ENCODE peak calls at places on chromosomes 16 and 17, in four cellular contexts. V is A549; S is CD8-positive, alpha-beta T cell; I is Karpas-422. K is an unnamed sample.

GRCh38 chr17:43398724-43399595 is at the start of gene ARL4D:
- DNase-seq in V (peak; percentile 85), S (peak; percentile 56), I (no peak), K (peak; percentile 93)

GRCh38 chr17:33461051-33461450 is 168.0 kb upstream of the ASIC2 start:
- DNase-seq in V (no peak), S (no peak), I (no peak), K (no peak)

GRCh38 chr16:83305092-83305491 is 502.7 kb upstream of the HSBP1 start:
- DNase-seq in V (no peak), S (no peak), I (no peak), K (no peak)

GRCh38 chr16:7086842-7087616 is 245.6 kb upstream of the RBFOX1 start:
- DNase-seq in V (no peak), S (no peak), I (no peak), K (peak; percentile 33)

GRCh38 chr16:30934827-30935557 is 11.6 kb downstream of the FBXL19 start:
- DNase-seq in V (peak; percentile 45), S (no peak), I (peak; percentile 75), K (no peak)

GRCh38 chr17:50904522-50905459 is 38.6 kb upstream of the TOB1 start:
- DNase-seq in V (no peak), S (no peak), I (no peak), K (peak; percentile 41)

GRCh38 chr17:6823011-6823442 is 8.5 kb downstream of the TEKT1 start:
- DNase-seq in V (no peak), S (no peak), I (no peak), K (no peak)

GRCh38 chr17:50684612-50685333 is 22.9 kb downstream of the ANKRD40 start:
- DNase-seq in V (no peak), S (no peak), I (no peak), K (no peak)

GRCh38 chr17:3433741-3434140 is at the start of gene OR1E2:
- DNase-seq in V (no peak), S (no peak), I (no peak), K (no peak)

GRCh38 chr17:78684026-78684425 is 98.0 kb downstream of the CYTH1 start:
- DNase-seq in V (no peak), S (no peak), I (no peak), K (no peak)

GRCh38 chr16:56620311-56620897 is 5.2 kb upstream of the MT1E start:
- DNase-seq in V (no peak), S (no peak), I (no peak), K (no peak)

GRCh38 chr17:42779942-42780815 is at the start of gene WNK4:
- DNase-seq in V (no peak), S (no peak), I (no peak), K (no peak)

GRCh38 chr17:55451758-55452468 is 30.3 kb upstream of the MMD start:
- DNase-seq in V (no peak), S (no peak), I (no peak), K (no peak)

GRCh38 chr16:68750243-68750642 is 13.2 kb downstream of the CDH1 start:
- DNase-seq in V (no peak), S (no peak), I (no peak), K (no peak)

GRCh38 chr16:49556252-49557069 is 182.9 kb downstream of the C16orf78 start:
- DNase-seq in V (peak; percentile 35), S (no peak), I (peak; percentile 70), K (no peak)

GRCh38 chr17:73325527-73325842 is 13.7 kb upstream of the CDC42EP4 start:
- DNase-seq in V (no peak), S (no peak), I (no peak), K (no peak)

GRCh38 chr16:12158428-12158827 is 181.9 kb downstream of the SNX29 start:
- DNase-seq in V (no peak), S (no peak), I (no peak), K (no peak)

DNA sequence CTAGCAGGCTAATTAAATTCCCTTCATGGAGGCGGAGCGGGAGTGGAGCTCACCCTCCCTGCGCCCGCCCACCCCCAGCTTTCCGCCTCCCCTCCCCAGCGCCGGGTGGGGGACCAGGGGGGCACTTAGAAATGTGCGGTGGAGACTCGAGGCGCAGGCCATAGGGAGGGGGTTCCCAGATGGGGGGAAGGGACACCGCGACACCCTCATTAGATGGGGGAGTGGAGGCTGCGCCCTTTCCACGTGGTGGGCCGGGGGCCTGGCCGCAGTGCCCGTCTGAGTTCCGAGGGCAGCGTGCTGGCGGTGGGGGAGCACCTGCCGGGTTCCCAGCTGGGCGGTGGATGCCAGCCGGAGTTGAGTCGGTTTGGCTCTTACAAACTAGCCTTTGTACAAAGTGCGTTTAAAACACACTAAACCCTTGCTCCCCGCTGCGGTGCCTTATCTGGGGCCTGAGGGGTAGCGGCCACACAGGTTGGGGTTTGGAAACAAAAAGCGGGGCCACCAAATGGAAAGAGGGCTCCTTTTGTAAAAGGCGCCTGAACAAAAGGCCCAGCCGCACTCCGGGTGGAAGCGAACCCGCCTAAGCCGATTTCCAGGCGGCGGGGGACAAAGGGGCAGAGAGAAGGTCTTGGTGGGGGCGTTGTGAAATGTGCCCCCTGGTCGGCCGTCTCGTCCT is 1.4 kb downstream of the GSE1 start:
- DNase-seq in V (peak; percentile 21), S (no peak), I (no peak), K (no peak)
- H3K4me1 ChIP-seq in V (peaks cover 32% of the 10 kb centered on the region), S (peaks cover 61% of the 10 kb centered on the region), I (peaks cover 24% of the 10 kb centered on the region), K (peaks cover 92% of the 10 kb centered on the region)

GRCh38 chr17:28385037-28385797 is 13.7 kb downstream of the SARM1 start:
- DNase-seq in V (no peak), S (no peak), I (no peak), K (no peak)
- H3K4me3 ChIP-seq in V (no peak overlapping the region), S (peak overlapping the region; percentile 75), I (no peak overlapping the region), K (peak overlapping the region; percentile 67)

DNA sequence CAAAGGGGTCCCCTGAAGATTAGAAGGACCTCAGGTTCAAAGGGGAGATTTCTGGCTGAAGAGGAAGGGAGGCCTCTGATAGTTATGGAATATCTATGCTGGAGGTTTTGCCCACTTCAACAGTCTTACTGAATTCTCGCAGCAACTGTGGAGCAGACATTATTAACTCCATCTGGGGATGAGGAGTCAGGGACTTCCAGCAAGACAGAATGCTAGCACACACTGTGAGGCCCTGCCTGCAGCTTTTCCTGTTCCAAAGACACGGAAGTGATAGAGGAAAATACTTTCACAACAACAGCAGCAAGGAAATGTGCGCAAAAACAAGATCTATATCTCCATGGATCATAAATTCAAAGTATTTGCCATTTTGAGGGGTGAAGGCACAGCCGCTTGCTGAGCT is 72.8 kb downstream of the RPH3AL start:
- DNase-seq in V (no peak), S (no peak), I (no peak), K (no peak)
- H3K27ac ChIP-seq in V (no peak overlapping the region), S (no peak overlapping the region), I (no peak overlapping the region), K (peak overlapping the region; percentile 68)

GRCh38 chr17:2058521-2059124 is 3.7 kb downstream of the HIC1 start:
- DNase-seq in V (peak; percentile 79), S (no peak), I (peak; percentile 92), K (peak; percentile 85)
- H3K4me1 ChIP-seq in V (peaks cover 5% of the 10 kb centered on the region), S (peaks cover 39% of the 10 kb centered on the region), I (peaks cover 49% of the 10 kb centered on the region), K (peaks cover 94% of the 10 kb centered on the region)

GRCh38 chr16:73921295-73921694 is 375.3 kb upstream of the PSMD7 start:
- DNase-seq in V (no peak), S (no peak), I (no peak), K (no peak)
- H3K4me3 ChIP-seq in V (no peak overlapping the region), S (no peak overlapping the region), I (no peak overlapping the region), K (no peak overlapping the region)

GRCh38 chr17:65092262-65092661 is 35.7 kb upstream of the GNA13 start:
- DNase-seq in V (peak; percentile 55), S (no peak), I (no peak), K (no peak)
- H3K27ac ChIP-seq in V (peak overlapping the region; percentile 9), S (no peak overlapping the region), I (no peak overlapping the region), K (no peak overlapping the region)

GRCh38 chr17:61411944-61412859 is 12.6 kb downstream of the TBX2 start:
- DNase-seq in V (peak; percentile 90), S (peak; percentile 62), I (peak; percentile 78), K (peak; percentile 84)

GRCh38 chr17:61414141-61414935 is 14.7 kb downstream of the TBX2 start:
- DNase-seq in V (no peak), S (no peak), I (no peak), K (no peak)

GRCh38 chr17:61413654-61414133 is 14.1 kb downstream of the TBX2 start:
- DNase-seq in V (no peak), S (no peak), I (no peak), K (no peak)

GRCh38 chr17:61411114-61411943 is 11.7 kb downstream of the TBX2 start:
- DNase-seq in V (no peak), S (no peak), I (no peak), K (no peak)

DNA sequence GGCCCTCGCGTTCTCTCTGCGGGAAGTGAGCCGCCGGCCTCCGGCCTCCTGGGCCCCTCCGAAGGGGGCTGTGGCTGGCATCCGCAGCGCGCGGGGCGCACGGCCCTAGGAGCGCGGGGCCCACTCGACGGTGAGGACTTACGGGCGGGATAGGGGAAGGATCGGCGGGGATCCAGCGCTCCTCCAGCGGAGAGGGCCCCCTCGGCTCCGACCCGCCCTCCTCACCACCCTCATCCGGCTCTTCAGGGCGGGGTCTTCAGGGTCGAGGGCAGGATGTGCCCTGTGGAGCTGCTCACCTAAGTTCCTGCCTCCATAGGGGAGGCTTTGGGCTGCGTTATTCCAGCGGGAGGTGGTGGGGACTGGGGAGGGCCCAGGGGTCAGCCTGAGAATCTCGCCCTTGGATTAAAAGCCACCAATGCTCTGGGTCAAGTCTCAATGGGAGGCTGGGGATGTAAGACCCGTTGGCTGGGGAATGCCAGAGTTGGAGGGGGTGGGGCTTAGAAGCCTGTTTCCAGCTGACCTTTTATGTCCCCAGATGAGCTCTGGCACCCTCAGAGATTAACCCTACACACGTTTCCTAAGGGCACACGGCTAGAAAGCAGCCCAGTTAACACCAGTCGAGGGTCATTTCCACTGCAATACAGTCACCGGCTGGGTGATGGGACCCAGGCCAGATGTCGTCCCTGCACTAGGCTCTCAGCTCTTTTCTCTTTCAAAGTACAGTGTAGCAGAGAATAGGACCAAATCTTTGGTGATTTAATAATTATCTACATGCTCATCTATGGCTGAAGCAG is 13.4 kb downstream of the TBX2 start:
- DNase-seq in V (no peak), S (no peak), I (no peak), K (no peak)
- H3K4me1 ChIP-seq in V (peaks cover 18% of the 10 kb centered on the region), S (peaks cover 33% of the 10 kb centered on the region), I (peaks cover 5% of the 10 kb centered on the region), K (peaks cover 82% of the 10 kb centered on the region)

GRCh38 chr17:76701471-76701967 is 9.2 kb downstream of the MXRA7 start:
- DNase-seq in V (no peak), S (no peak), I (no peak), K (no peak)
- H3K4me3 ChIP-seq in V (no peak overlapping the region), S (no peak overlapping the region), I (no peak overlapping the region), K (peak overlapping the region; percentile 57)